ENCODE peak calls at places on chromosomes 3 and 15, in seven cellular contexts. F is stimulated activated CD4-positive, alpha-beta T cell treated with anti-CD3 and anti-CD28 coated beads, Interleukin-2, amount 100 ng/mL, for 48 hours; H is stimulated activated naive B cell treated with anti-CD40 and anti-IgM and Interleukin-4, amounts not matched to agents 10 μg/mL and 1 μg/mL and 100 μg/mL, for 72 hours; P is HL-60; J is DMS153; T is head of caudate nucleus; V is activated CD4-positive, alpha-beta T cell treated with anti-CD3 and anti-CD28 coated beads for 1 hour. S is an unnamed sample.

GRCh38 chr3:61593630-61594029 is 32.3 kb downstream of the PTPRG start:
- DNase-seq in F (no peak), H (no peak), P (no peak), J (no peak), T (no peak), V (no peak), S (no peak)

GRCh38 chr15:86915811-86916331 is 836.2 kb downstream of the AGBL1 start:
- DNase-seq in F (no peak), H (no peak), P (no peak), J (peak), T (peak), V (no peak), S (no peak)

GRCh38 chr15:89429023-89429422 is 67.4 kb downstream of the RHCG start:
- DNase-seq in F (no peak), H (no peak), P (peak), J (no peak), T (no peak), V (no peak), S (no peak)

GRCh38 chr3:634511-634910 is 437.9 kb downstream of the CHL1 start:
- DNase-seq in F (no peak), H (no peak), P (no peak), J (no peak), T (no peak), V (no peak), S (no peak)

GRCh38 chr15:74365619-74366445 is 1.6 kb downstream of the CYP11A1 start:
- DNase-seq in F (no peak), H (no peak), P (peak), J (no peak), T (no peak), V (no peak), S (no peak)

GRCh38 chr15:49712162-49712561 is 91.3 kb downstream of the DTWD1 start:
- DNase-seq in F (no peak), H (no peak), P (no peak), J (no peak), T (no peak), V (no peak), S (no peak)

GRCh38 chr3:72632129-72632528 is 216.1 kb downstream of the SHQ1 start:
- DNase-seq in F (no peak), H (no peak), P (no peak), J (no peak), T (no peak), V (no peak), S (no peak)

GRCh38 chr3:131386429-131386926 is 4.9 kb downstream of the NUDT16 start:
- DNase-seq in F (no peak), H (no peak), P (peak), J (no peak), T (peak), V (no peak), S (no peak)

GRCh38 chr15:33154366-33155166 is 39.9 kb downstream of the FMN1 start:
- DNase-seq in F (no peak), H (no peak), P (peak), J (no peak), T (peak), V (no peak), S (peak)

GRCh38 chr15:90004671-90005070 is 3.5 kb downstream of the ZNF710 start:
- DNase-seq in F (peak), H (no peak), P (peak), J (no peak), T (peak), V (no peak), S (no peak)

GRCh38 chr3:178182337-178182761 is 353.9 kb upstream of the KCNMB2 start:
- DNase-seq in F (no peak), H (no peak), P (no peak), J (no peak), T (peak), V (no peak), S (no peak)

GRCh38 chr3:101128786-101129185 is 135.6 kb upstream of the ABI3BP start:
- DNase-seq in F (no peak), H (no peak), P (no peak), J (no peak), T (no peak), V (no peak), S (no peak)

GRCh38 chr3:172096881-172097420 is 57.6 kb downstream of the FNDC3B start:
- DNase-seq in F (no peak), H (no peak), P (peak), J (no peak), T (no peak), V (no peak), S (no peak)

GRCh38 chr15:43183270-43183669 is 1.9 kb upstream of the CCNDBP1 start:
- DNase-seq in F (no peak), H (no peak), P (no peak), J (no peak), T (no peak), V (no peak), S (no peak)

GRCh38 chr15:74400313-74400850 is 32.9 kb upstream of the CYP11A1 start:
- DNase-seq in F (no peak), H (no peak), P (no peak), J (no peak), T (no peak), V (no peak), S (no peak)

GRCh38 chr15:91824256-91824655 is 29.3 kb upstream of the SLCO3A1 start:
- DNase-seq in F (no peak), H (no peak), P (no peak), J (no peak), T (no peak), V (no peak), S (no peak)

GRCh38 chr3:47527952-47528718 is 14.6 kb upstream of the ELP6 start:
- DNase-seq in F (no peak), H (no peak), P (no peak), J (no peak), T (no peak), V (no peak), S (no peak)

GRCh38 chr3:128167973-128168674 is 14.8 kb downstream of the EEFSEC start:
- DNase-seq in F (no peak), H (no peak), P (peak), J (no peak), T (no peak), V (no peak), S (no peak)

GRCh38 chr3:128278130-128278529 is 124.8 kb downstream of the EEFSEC start:
- DNase-seq in F (no peak), H (no peak), P (no peak), J (no peak), T (no peak), V (no peak), S (no peak)

GRCh38 chr3:45915518-45916231 is 27.6 kb upstream of the CXCR6 start:
- DNase-seq in F (peak), H (peak), P (peak), J (no peak), T (no peak), V (peak), S (no peak)

GRCh38 chr3:51709675-51710074 is 2.8 kb downstream of the GRM2 start:
- DNase-seq in F (no peak), H (no peak), P (no peak), J (no peak), T (no peak), V (no peak), S (no peak)

S was measured in NCI-H2107.